ENCODE peak calls at places on chromosome 5, in eight cellular contexts. F is activated naive CD8-positive, alpha-beta T cell treated with anti-CD3 and anti-CD28 coated beads for 36 hours; X is mucosa of gallbladder; Q is RPMI8226; N is thyroid gland; T is stimulated activated CD8-positive, alpha-beta memory T cell treated with anti-CD3 and anti-CD28 coated beads, Interleukin-2, amount 100 ng/mL, for 1 hour; V is BJ; M is astrocyte of the spinal cord. W is an unnamed sample.

GRCh38 chr5:103177543-103177942 is 57.4 kb downstream of the PPIP5K2 start:
- DNase-seq in N (no peak), X (no peak), M (no peak), Q (no peak), F (no peak), T (no peak), V (no peak), W (no peak)

GRCh38 chr5:180791611-180792213 is 10.9 kb downstream of the MGAT1 start:
- DNase-seq in M (no peak), N (no peak), V (no peak), X (no peak), T (no peak), F (no peak), Q (no peak), W (no peak)

GRCh38 chr5:77620404-77620803 is 18.1 kb downstream of the OTP start:
- DNase-seq in F (no peak), N (no peak), Q (peak), X (no peak), M (no peak), T (no peak), V (no peak), W (no peak)

GRCh38 chr5:139022528-139022927 is 147.4 kb upstream of the LRRTM2 start:
- DNase-seq in N (peak), M (no peak), V (no peak), X (no peak), T (no peak), Q (no peak), F (no peak), W (no peak)

GRCh38 chr5:149747833-149748366 is 17.8 kb downstream of the PPARGC1B start:
- DNase-seq in Q (no peak), F (no peak), N (no peak), X (peak), T (no peak), V (no peak), M (no peak), W (no peak)

GRCh38 chr5:124790261-124790894 is 43.9 kb upstream of the ZNF608 start:
- DNase-seq in T (no peak), X (no peak), N (no peak), V (no peak), F (no peak), M (peak), Q (no peak), W (peak)

GRCh38 chr5:157554180-157555030 is 21.2 kb downstream of the ADAM19 start:
- DNase-seq in X (no peak), M (no peak), F (no peak), V (no peak), N (no peak), T (no peak), Q (no peak), W (no peak)

GRCh38 chr5:180646963-180647305 is 2.5 kb downstream of the FLT4 start:
- DNase-seq in T (no peak), M (no peak), X (no peak), V (no peak), Q (no peak), F (no peak), N (no peak), W (no peak)

GRCh38 chr5:162209005-162209605 is 141.5 kb downstream of the GABRG2 start:
- DNase-seq in M (no peak), N (peak), F (peak), V (no peak), Q (peak), X (peak), T (no peak), W (no peak)

GRCh38 chr5:116291271-116291670 is 206.4 kb downstream of the COMMD10 start:
- DNase-seq in N (no peak), X (no peak), T (no peak), V (no peak), F (no peak), M (peak), Q (no peak), W (peak)

GRCh38 chr5:4511996-4512656 is 628.0 kb upstream of the ADAMTS16 start:
- DNase-seq in Q (peak), F (no peak), T (no peak), X (no peak), M (peak), V (no peak), N (peak), W (no peak)

GRCh38 chr5:148733601-148734438 is 79.5 kb upstream of the HTR4 start:
- DNase-seq in F (peak), M (peak), N (peak), Q (peak), X (peak), T (peak), V (peak), W (peak)

W was measured in fibroblast of lung.